ENCODE peak calls at places on chromosomes 5 and 9, in eight cellular contexts. L, D, W, U, B, Y, X and E are unnamed samples.

GRCh38 chr9:115115117-115115880 is 2.7 kb downstream of the TNC start:
- DNase-seq in Y (no peak), L (no peak), D (no peak), X (no peak), U (no peak), B (no peak), W (no peak), E (no peak)

GRCh38 chr9:76441551-76442322 is 17.2 kb upstream of the GCNT1 start:
- DNase-seq in B (no peak), U (no peak), Y (no peak), W (no peak), D (no peak), X (no peak), L (no peak), E (no peak)

GRCh38 chr5:9381464-9381863 is 164.4 kb downstream of the SEMA5A start:
- DNase-seq in Y (no peak), B (no peak), D (no peak), L (no peak), U (no peak), X (no peak), W (no peak), E (no peak)

GRCh38 chr9:96522371-96522770 is 72.4 kb downstream of the HABP4 start:
- DNase-seq in B (no peak), Y (no peak), U (no peak), W (no peak), X (no peak), D (no peak), L (no peak), E (no peak)

GRCh38 chr9:135228983-135229625 is 141.6 kb downstream of the OLFM1 start:
- DNase-seq in D (no peak), Y (no peak), U (no peak), B (peak; percentile 6), X (no peak), W (no peak), L (peak; percentile 56), E (no peak)

GRCh38 chr5:78554595-78554994 is 94.0 kb downstream of the LHFPL2 start:
- DNase-seq in U (no peak), D (no peak), L (no peak), B (no peak), W (no peak), X (no peak), Y (no peak), E (no peak)

GRCh38 chr5:166726406-166726805 is 1565.0 kb upstream of the WWC1 start:
- DNase-seq in L (no peak), W (no peak), Y (no peak), D (no peak), B (no peak), U (no peak), X (no peak), E (no peak)

GRCh38 chr9:130756037-130756436 is 62.5 kb downstream of the EXOSC2 start:
- DNase-seq in L (no peak), Y (no peak), D (no peak), U (no peak), B (no peak), X (no peak), W (no peak), E (no peak)

GRCh38 chr9:100084145-100084478 is 14.7 kb downstream of the ERP44 start:
- DNase-seq in W (no peak), D (no peak), Y (no peak), X (no peak), L (no peak), U (no peak), B (no peak), E (no peak)

GRCh38 chr9:1100945-1101344 is 50.8 kb downstream of the DMRT2 start:
- DNase-seq in W (peak; percentile 6), B (peak; percentile 49), D (peak; percentile 36), L (peak; percentile 78), Y (peak; percentile 56), X (peak; percentile 59), U (no peak), E (no peak)

GRCh38 chr9:114072181-114073140 is 5.6 kb downstream of the AMBP start:
- DNase-seq in W (no peak), L (no peak), B (peak; percentile 73), X (peak; percentile 80), D (peak; percentile 47), U (peak; percentile 28), Y (peak; percentile 83), E (no peak)

GRCh38 chr5:57937025-57937424 is 454.4 kb upstream of the ACTBL2 start:
- DNase-seq in B (no peak), Y (no peak), D (no peak), X (no peak), U (no peak), L (no peak), W (no peak), E (no peak)

GRCh38 chr9:83218411-83219090 is 155.6 kb upstream of the RASEF start:
- DNase-seq in U (no peak), X (peak; percentile 24), L (no peak), W (no peak), D (no peak), B (peak; percentile 26), Y (no peak), E (no peak)

GRCh38 chr9:134025606-134026541 is 593 bp downstream of the BRD3OS start:
- DNase-seq in D (peak; percentile 48), Y (peak; percentile 31), X (peak; percentile 30), L (no peak), U (peak; percentile 88), W (peak; percentile 77), B (peak; percentile 44), E (no peak)
- TF ChIP-seq CTCF in D (no peak), Y (no peak), X (no peak), L (no peak), U (peak; percentile 52), W (peak; percentile 29), B (no peak), E (no peak)

DNA sequence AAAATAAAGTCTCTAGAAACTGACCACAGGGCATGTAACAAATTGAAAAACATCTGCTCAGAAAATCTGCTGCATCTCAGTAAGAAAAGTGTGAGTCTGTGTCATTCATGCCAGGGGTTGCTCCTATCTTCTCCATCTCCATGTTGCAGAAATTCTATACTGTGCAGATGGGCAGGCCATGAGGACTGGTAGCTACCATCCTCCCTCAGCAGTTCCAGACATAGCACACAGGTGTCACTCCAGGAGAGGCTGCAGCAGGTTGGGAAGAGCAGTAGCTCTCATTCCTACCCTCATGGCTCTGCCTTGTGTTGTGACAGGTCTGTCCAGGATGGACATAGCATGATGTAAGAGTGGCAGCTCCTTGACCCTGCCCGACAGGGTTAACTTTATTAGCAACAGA is 173.4 kb downstream of the NDUFS4 start:
- DNase-seq in U (no peak), X (no peak), B (no peak), Y (no peak), W (peak; percentile 0), D (no peak), L (no peak), E (no peak)
- TF ChIP-seq CTCF in U (no peak), X (no peak), B (no peak), Y (no peak), W (no peak), D (no peak), L (no peak), E (no peak)

DNA sequence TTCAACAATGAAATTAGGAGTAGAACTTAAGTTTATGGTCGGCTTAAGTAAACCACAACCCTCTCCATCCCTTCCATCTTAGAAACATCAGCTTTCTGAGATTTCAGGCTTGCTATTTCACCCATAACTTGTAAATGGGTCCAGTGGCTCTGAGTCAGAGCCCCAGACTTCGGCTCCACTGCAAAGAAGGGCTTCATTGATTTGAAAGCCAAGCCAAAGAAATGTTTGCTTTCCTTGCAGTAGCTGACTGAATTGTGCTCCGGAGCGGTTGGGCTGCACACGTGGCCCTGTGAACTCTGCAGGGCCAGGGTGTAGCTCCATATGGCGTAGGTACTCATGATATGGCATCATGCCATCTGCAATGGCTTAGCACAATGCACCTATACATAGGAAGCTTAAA is 57.0 kb downstream of the NREP start:
- DNase-seq in X (peak; percentile 54), D (no peak), W (no peak), L (no peak), U (no peak), Y (peak; percentile 56), B (peak; percentile 29), E (no peak)
- TF ChIP-seq CTCF in X (no peak), D (no peak), W (no peak), L (no peak), U (no peak), Y (no peak), B (no peak), E (no peak)

DNA sequence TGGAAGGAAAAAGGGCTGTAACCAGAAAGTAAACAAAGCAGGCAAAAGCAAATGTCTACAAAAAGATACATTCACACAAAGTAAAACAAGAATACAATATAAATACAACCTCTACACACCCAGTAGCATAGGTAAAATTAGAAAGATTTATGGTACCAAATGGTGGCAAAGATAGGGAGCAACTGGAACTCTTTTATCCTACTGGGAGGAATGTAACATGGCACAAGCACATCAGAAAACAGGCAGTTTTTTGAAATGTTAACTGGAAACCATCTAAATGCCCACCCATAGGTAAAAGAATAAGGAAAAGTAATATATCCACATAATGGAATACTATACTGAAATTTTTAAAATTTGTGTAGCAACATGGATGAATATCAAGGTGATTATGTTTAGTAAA is 8.7 kb upstream of the ARL14EPL start:
- DNase-seq in U (no peak), W (no peak), B (no peak), L (no peak), Y (no peak), D (no peak), X (no peak), E (no peak)
- TF ChIP-seq CTCF in U (no peak), W (no peak), B (no peak), L (no peak), Y (no peak), D (no peak), X (no peak), E (no peak)

GRCh38 chr9:121173501-121173900 is 28.2 kb downstream of the RAB14 start:
- DNase-seq in D (no peak), B (no peak), U (no peak), W (no peak), Y (no peak), X (no peak), L (no peak), E (no peak)

GRCh38 chr9:121168052-121168451 is 33.6 kb downstream of the RAB14 start:
- DNase-seq in Y (no peak), W (no peak), U (no peak), D (no peak), L (no peak), X (no peak), B (no peak), E (no peak)

GRCh38 chr9:121172726-121173487 is 28.8 kb downstream of the RAB14 start:
- DNase-seq in U (no peak), D (no peak), X (no peak), B (no peak), L (no peak), Y (no peak), W (no peak), E (no peak)

GRCh38 chr9:121171236-121171635 is 30.4 kb downstream of the RAB14 start:
- DNase-seq in W (no peak), U (no peak), D (no peak), X (no peak), Y (no peak), L (no peak), B (no peak), E (no peak)

DNA sequence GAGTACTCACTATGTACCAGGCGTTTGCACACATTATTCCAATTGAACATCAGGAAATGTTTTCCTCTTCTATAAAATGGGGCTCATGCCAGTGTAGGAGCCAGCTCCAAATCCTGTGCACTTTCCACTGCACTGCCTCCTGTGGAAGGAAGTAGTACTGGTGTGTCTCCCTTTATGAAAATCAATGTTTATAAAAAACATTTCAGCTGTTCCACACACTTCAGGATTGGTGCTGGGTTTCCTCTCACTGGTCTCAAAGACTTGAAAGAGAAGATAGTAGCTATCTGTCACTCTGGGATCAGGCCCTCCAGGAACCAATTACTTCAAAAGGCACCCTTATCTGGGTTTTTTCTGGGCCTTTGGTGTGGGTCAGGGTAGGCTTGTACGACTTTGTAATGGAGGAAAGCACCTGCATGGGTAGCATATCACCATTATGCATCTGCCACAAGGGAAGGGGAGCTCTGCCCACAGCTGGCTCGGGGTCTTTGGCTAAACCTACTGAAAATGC is 32.5 kb downstream of the RAB14 start:
- DNase-seq in L (no peak), X (no peak), B (no peak), Y (no peak), U (no peak), W (peak; percentile 18), D (no peak), E (no peak)
- TF ChIP-seq CTCF in L (peak; percentile 66), X (peak; percentile 30), B (no peak), Y (no peak), U (peak; percentile 35), W (peak; percentile 57), D (no peak), E (peak; percentile 11)